ENCODE peak calls at places on chromosomes 7 and 10, in eight cellular contexts. L is GM12878, V is heart left ventricle, D is tibial nerve, Q is uterus, P is body of pancreas, E is transverse colon, T is HepG2. F is an unnamed sample.

GRCh38 chr7:137694405-137694804 is 152.4 kb downstream of the DGKI start:
- DNase-seq in L (peak; percentile 17), V (no peak), D (no peak), Q (no peak), P (no peak), E (no peak), T (no peak), F (no peak)

GRCh38 chr7:44291066-44291732 is 34.2 kb downstream of the CAMK2B start:
- DNase-seq in L (no peak), V (peak; percentile 85), D (peak; percentile 10), Q (peak; percentile 59), P (peak; percentile 70), E (peak; percentile 11), T (no peak), F (peak; percentile 65)

GRCh38 chr7:90816511-90817142 is 220.5 kb downstream of the CDK14 start:
- DNase-seq in L (peak; percentile 85), V (no peak), D (no peak), Q (no peak), P (no peak), E (no peak), T (peak; percentile 2), F (no peak)

GRCh38 chr7:44796034-44796503 is 412 bp upstream of the PPIA start:
- DNase-seq in L (no peak), V (no peak), D (no peak), Q (no peak), P (no peak), E (no peak), T (peak; percentile 53), F (no peak)

GRCh38 chr7:74604326-74605020 is 53.0 kb upstream of the GTF2I start:
- DNase-seq in L (no peak), V (no peak), D (no peak), Q (no peak), P (peak; percentile 78), E (peak; percentile 67), T (no peak), F (peak; percentile 72)

GRCh38 chr7:100091411-100092181 is 2.8 kb downstream of the COPS6 start:
- DNase-seq in L (no peak), V (no peak), D (no peak), Q (no peak), P (no peak), E (no peak), T (no peak), F (no peak)

GRCh38 chr7:157309990-157310668 is 26.7 kb upstream of the DNAJB6 start:
- DNase-seq in L (no peak), V (no peak), D (no peak), Q (no peak), P (no peak), E (no peak), T (peak; percentile 74), F (no peak)

GRCh38 chr10:34280599-34281374 is 534.3 kb downstream of the PARD3 start:
- DNase-seq in L (no peak), V (no peak), D (no peak), Q (peak; percentile 56), P (no peak), E (no peak), T (peak; percentile 29), F (peak; percentile 61)

GRCh38 chr7:100465702-100466311 is 1.7 kb upstream of the SPACDR start:
- DNase-seq in L (no peak), V (peak; percentile 81), D (peak; percentile 56), Q (peak; percentile 78), P (peak; percentile 93), E (peak; percentile 69), T (peak; percentile 58), F (peak; percentile 78)

GRCh38 chr7:77409739-77410545 is 6.2 kb downstream of the GSAP start:
- DNase-seq in L (no peak), V (no peak), D (no peak), Q (no peak), P (no peak), E (no peak), T (peak; percentile 95), F (no peak)

GRCh38 chr7:105295626-105296352 is 92.9 kb downstream of the SRPK2 start:
- DNase-seq in L (no peak), V (no peak), D (no peak), Q (no peak), P (no peak), E (no peak), T (no peak), F (no peak)

GRCh38 chr10:27742195-27742925 is 3.3 kb downstream of the MKX start:
- DNase-seq in L (peak; percentile 38), V (peak; percentile 59), D (peak; percentile 40), Q (peak; percentile 87), P (peak; percentile 89), E (peak; percentile 81), T (peak; percentile 41), F (peak; percentile 87)

GRCh38 chr10:29917311-29917710 is 142.1 kb downstream of the JCAD start:
- DNase-seq in L (no peak), V (no peak), D (no peak), Q (no peak), P (no peak), E (no peak), T (no peak), F (no peak)

GRCh38 chr10:30581779-30582380 is 47.7 kb downstream of the LYZL2 start:
- DNase-seq in L (no peak), V (peak; percentile 16), D (no peak), Q (no peak), P (peak; percentile 39), E (peak; percentile 19), T (peak; percentile 51), F (no peak)

GRCh38 chr10:1498746-1499343 is 238.5 kb downstream of the ADARB2 start:
- DNase-seq in L (no peak), V (no peak), D (no peak), Q (no peak), P (no peak), E (no peak), T (no peak), F (no peak)

GRCh38 chr7:134186022-134186421 is 58.9 kb downstream of the LRGUK start:
- DNase-seq in L (no peak), V (no peak), D (no peak), Q (no peak), P (no peak), E (no peak), T (no peak), F (no peak)

GRCh38 chr10:124245806-124246440 is 152.5 kb upstream of the CHST15 start:
- DNase-seq in L (no peak), V (no peak), D (no peak), Q (no peak), P (no peak), E (peak; percentile 2), T (no peak), F (no peak)

DNA sequence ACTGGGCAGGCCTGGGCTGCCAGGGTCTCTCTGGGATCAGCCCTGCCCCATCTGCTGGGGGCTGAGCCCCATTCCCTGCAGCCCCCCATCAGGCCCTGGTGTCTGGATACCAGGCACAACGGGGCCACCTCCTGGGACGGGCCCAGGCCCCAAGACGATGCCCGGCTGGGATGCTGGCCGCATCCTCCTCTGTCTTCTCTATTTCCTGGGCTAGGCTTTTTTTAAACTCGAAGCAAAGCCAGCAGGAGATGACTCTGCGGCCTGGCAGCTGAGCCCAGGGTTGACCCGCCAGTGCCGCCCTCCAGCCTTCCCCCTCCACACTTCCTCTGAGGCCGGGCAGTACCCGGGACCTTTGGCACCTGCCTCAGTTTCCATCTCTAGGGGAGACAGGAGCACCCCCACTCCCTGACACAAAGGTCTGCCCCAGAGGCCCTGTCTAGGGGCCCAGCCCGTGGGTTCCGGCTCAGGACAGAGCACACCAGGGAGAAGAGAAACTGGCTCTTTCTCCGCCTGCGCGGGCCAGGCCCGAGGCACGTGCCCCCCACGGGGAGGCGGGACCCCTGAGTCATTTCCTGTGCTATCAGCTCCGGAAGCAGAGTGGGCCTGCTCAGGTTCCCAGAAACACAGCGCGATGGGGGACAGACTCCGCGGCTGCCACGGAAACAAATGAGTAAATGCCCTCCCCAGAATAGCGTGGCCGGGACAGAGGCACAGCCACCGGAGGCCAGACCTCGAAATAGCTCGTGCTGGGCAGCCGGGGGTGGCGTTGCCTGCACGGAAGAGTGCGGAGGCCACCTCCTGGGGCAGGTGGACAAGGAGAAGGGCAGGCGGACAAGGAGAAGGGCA is 84.6 kb upstream of the PDGFA start:
- DNase-seq in L (peak; percentile 71), V (peak; percentile 88), D (peak; percentile 47), Q (peak; percentile 53), P (peak; percentile 51), E (peak; percentile 82), T (no peak), F (peak; percentile 74)
- TF ChIP-seq POLR2A in L (peak; percentile 96), V (no peak), D (peak; percentile 35), Q (no peak), P (peak; percentile 48), E (peak; percentile 66), T (no peak), F (peak; percentile 56)

GRCh38 chr10:46536171-46536570 is 20.3 kb downstream of the GPRIN2 start:
- DNase-seq in L (no peak), V (no peak), D (no peak), Q (no peak), P (no peak), E (peak; percentile 3), T (no peak), F (peak; percentile 11)
- H3K4me1 ChIP-seq in L (no peaks in the 10 kb centered on the region), V (no peaks in the 10 kb centered on the region), D (no peaks in the 10 kb centered on the region), Q (no peaks in the 10 kb centered on the region), P (peaks cover 24% of the 10 kb centered on the region), E (peaks cover 27% of the 10 kb centered on the region), T (peaks cover 15% of the 10 kb centered on the region), F (no peaks in the 10 kb centered on the region)

DNA sequence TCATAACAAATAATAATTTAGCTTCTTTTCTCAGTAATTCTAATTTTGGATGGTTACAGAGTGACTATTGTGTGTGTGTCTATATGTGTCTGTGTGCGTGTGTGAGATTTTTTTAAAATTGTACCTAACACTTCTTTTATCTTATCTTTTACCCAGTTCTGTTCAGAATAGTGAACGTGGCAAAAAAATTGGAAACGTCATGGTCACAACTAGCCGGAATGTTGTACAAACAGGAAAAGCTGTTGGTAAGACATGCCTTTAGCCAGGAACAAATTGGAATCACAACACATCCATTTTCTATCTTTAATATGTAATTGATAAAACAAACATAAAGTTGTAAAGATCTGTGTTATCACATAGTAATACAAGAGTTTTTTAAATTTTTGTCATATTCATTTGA is 85.4 kb downstream of the AVL9 start:
- DNase-seq in L (no peak), V (no peak), D (no peak), Q (no peak), P (no peak), E (no peak), T (no peak), F (no peak)
- H3K36me3 ChIP-seq in L (peaks cover 16% of the 10 kb centered on the region), V (peaks cover 92% of the 10 kb centered on the region), D (no peaks in the 10 kb centered on the region), Q (no peaks in the 10 kb centered on the region), P (peaks cover 30% of the 10 kb centered on the region), E (no peaks in the 10 kb centered on the region), T (peaks cover 63% of the 10 kb centered on the region), F (peaks cover 65% of the 10 kb centered on the region)

DNA sequence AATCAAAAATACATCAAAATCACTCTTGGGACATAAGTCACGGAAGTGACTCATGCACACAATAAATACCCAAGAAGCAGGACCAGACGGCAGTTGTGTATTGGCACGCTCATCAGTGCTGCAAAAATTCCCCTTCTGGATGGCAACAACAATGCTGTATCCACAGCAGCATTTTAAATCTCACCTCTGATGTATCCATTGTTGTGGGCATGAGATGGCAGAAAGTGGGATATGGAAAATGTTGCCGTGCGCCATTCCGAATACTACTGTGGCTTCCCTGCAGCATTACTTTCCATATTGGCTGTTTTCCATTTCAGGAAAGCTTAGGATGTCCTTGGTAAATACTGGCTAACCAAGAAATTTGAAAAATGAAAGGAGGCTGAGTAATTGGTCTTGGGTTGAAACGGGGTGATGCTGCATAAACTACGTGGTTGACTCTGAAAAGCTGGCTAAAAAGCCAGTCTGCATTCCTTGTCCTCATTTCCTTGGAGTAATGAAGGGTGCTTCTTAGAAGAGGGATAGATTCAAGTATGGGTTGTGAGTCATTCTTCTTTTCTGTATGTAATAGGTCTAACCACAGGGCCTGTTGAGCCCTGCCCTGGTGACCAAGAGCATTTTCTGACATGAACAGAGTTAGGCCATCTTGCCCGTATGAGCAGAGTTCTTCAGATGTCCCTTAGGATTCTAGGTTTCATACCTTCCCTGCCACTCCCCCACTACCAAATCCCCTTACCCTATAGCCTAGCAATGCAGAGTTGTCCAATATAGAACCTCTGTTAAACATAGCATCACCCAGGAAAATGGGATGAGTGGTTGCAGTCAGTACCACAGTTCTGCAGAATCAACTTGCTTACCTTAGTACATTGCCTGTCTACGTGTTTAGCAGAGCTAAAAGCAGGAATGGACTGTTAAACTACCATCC is 36.3 kb upstream of the TOMM7 start:
- DNase-seq in L (no peak), V (no peak), D (no peak), Q (no peak), P (no peak), E (no peak), T (no peak), F (no peak)
- TF ChIP-seq POLR2A in L (no peak), V (no peak), D (no peak), Q (no peak), P (no peak), E (no peak), T (peak; percentile 35), F (no peak)